ENCODE peak calls at places on chromosomes 13 and 19, in ten cellular contexts. C, X, L, S, Y, Q, K, U, Z and R are unnamed samples.
A peak's percentile ranks its signal among the peaks of the same experiment; 100 is the strongest.

GRCh38 chr19:55402509-55402908 is 5.1 kb downstream of the UBE2S start:
- DNase-seq in Q (no peak), S (no peak), X (no peak), Z (no peak), Y (no peak), C (no peak), U (no peak), K (no peak), L (no peak), R (no peak)

GRCh38 chr13:78061806-78062205 is 143.2 kb upstream of the EDNRB start:
- DNase-seq in C (no peak), L (no peak), X (no peak), U (no peak), K (no peak), S (no peak), Y (no peak), Q (no peak), Z (no peak), R (no peak)

GRCh38 chr13:50340146-50340545 is 324.9 kb downstream of the KCNRG start:
- DNase-seq in U (peak; percentile 58), Q (no peak), C (no peak), Y (no peak), X (no peak), L (no peak), K (no peak), S (no peak), Z (no peak), R (no peak)

GRCh38 chr19:29323046-29323971 is 110.4 kb upstream of the UQCRFS1 start:
- DNase-seq in X (no peak), K (no peak), U (no peak), Z (peak; percentile 3), Y (no peak), L (no peak), S (no peak), Q (no peak), C (no peak), R (no peak)

GRCh38 chr19:50326101-50326664 is 3.0 kb downstream of the KCNC3 start:
- DNase-seq in C (no peak), Y (no peak), S (no peak), K (no peak), L (no peak), U (no peak), Q (no peak), Z (no peak), X (no peak), R (no peak)

GRCh38 chr19:13827656-13828055 is 32.4 kb downstream of the ZSWIM4 start:
- DNase-seq in L (no peak), X (no peak), K (no peak), U (no peak), S (no peak), Y (no peak), C (no peak), Z (no peak), Q (no peak), R (no peak)

GRCh38 chr19:35297515-35297848 is 5.5 kb downstream of the MAG start:
- DNase-seq in K (no peak), Y (no peak), Z (no peak), U (no peak), Q (no peak), S (no peak), C (no peak), X (no peak), L (no peak), R (no peak)

GRCh38 chr13:23866420-23867026 is 22.7 kb downstream of the MIPEP start:
- DNase-seq in Z (no peak), Q (no peak), C (no peak), U (no peak), L (no peak), Y (no peak), K (no peak), S (no peak), X (no peak), R (no peak)

GRCh38 chr13:37481005-37481857 is 117.3 kb downstream of the POSTN start:
- DNase-seq in X (no peak), S (no peak), U (no peak), C (peak; percentile 34), K (no peak), L (peak; percentile 52), Q (no peak), Y (no peak), Z (no peak), R (no peak)

GRCh38 chr13:21606781-21607180 is 2.8 kb upstream of the MICU2 start:
- DNase-seq in X (no peak), K (no peak), Z (no peak), Y (no peak), Q (no peak), S (no peak), U (no peak), C (no peak), L (no peak), R (no peak)

GRCh38 chr13:82713681-82714405 is 1168.4 kb downstream of the SLITRK1 start:
- DNase-seq in S (no peak), U (no peak), X (no peak), K (no peak), Q (no peak), C (no peak), L (peak; percentile 23), Z (no peak), Y (no peak), R (no peak)

GRCh38 chr13:51923983-51924539 is 62.3 kb downstream of the CCDC70 start:
- DNase-seq in U (no peak), Z (no peak), S (no peak), Y (no peak), C (no peak), L (no peak), X (no peak), K (no peak), Q (no peak), R (no peak)

GRCh38 chr13:47004552-47004951 is 107.7 kb upstream of the HTR2A start:
- DNase-seq in Z (no peak), U (no peak), X (no peak), S (no peak), C (no peak), L (no peak), Y (no peak), K (no peak), Q (no peak), R (no peak)